ENCODE peak calls at places on chromosome 1, in seven cellular contexts. One of them, this sample, is unnamed.
A peak's percentile ranks its signal among the peaks of the same experiment; 100 is the strongest.

GRCh38 chr1:219432966-219433365 is 179.9 kb downstream of the ZC3H11B start:
- DNase-seq in transverse colon: no peak
- DNase-seq in HCT116: no peak
- DNase-seq in A549: no peak
- DNase-seq in adrenal gland: no peak
- DNase-seq in spleen: no peak
- DNase-seq in stomach: no peak
- DNase-seq in this sample: no peak

GRCh38 chr1:37325010-37325409 is 149.4 kb upstream of the ZC3H12A start:
- DNase-seq in transverse colon: no peak
- DNase-seq in HCT116: no peak
- DNase-seq in A549: no peak
- DNase-seq in adrenal gland: no peak
- DNase-seq in spleen: no peak
- DNase-seq in stomach: no peak
- DNase-seq in this sample: no peak

GRCh38 chr1:238488406-238488805 is 597.7 kb upstream of the ZP4 start:
- DNase-seq in transverse colon: no peak
- DNase-seq in HCT116: no peak
- DNase-seq in A549: no peak
- DNase-seq in adrenal gland: no peak
- DNase-seq in spleen: no peak
- DNase-seq in stomach: no peak
- DNase-seq in this sample: no peak

GRCh38 chr1:103230061-103230460 is 121.7 kb upstream of the COL11A1 start:
- DNase-seq in transverse colon: no peak
- DNase-seq in HCT116: no peak
- DNase-seq in A549: no peak
- DNase-seq in adrenal gland: no peak
- DNase-seq in spleen: no peak
- DNase-seq in stomach: no peak
- DNase-seq in this sample: no peak

GRCh38 chr1:229155472-229155871 is 115.4 kb upstream of the RAB4A start:
- DNase-seq in transverse colon: no peak
- DNase-seq in HCT116: no peak
- DNase-seq in A549: no peak
- DNase-seq in adrenal gland: peak; percentile 23
- DNase-seq in spleen: peak; percentile 81
- DNase-seq in stomach: no peak
- DNase-seq in this sample: peak; percentile 29

GRCh38 chr1:26045712-26046312 is at the start of gene SLC30A2:
- DNase-seq in transverse colon: no peak
- DNase-seq in HCT116: no peak
- DNase-seq in A549: no peak
- DNase-seq in adrenal gland: no peak
- DNase-seq in spleen: no peak
- DNase-seq in stomach: no peak
- DNase-seq in this sample: no peak

GRCh38 chr1:66168467-66168887 is 365.5 kb upstream of the SGIP1 start:
- DNase-seq in transverse colon: no peak
- DNase-seq in HCT116: no peak
- DNase-seq in A549: no peak
- DNase-seq in adrenal gland: no peak
- DNase-seq in spleen: no peak
- DNase-seq in stomach: no peak
- DNase-seq in this sample: no peak

GRCh38 chr1:59057211-59057694 is 239.6 kb upstream of the FGGY start:
- DNase-seq in transverse colon: peak; percentile 47
- DNase-seq in HCT116: no peak
- DNase-seq in A549: peak; percentile 43
- DNase-seq in adrenal gland: peak; percentile 51
- DNase-seq in spleen: no peak
- DNase-seq in stomach: peak; percentile 56
- DNase-seq in this sample: peak; percentile 55

GRCh38 chr1:35463232-35463631 is 94.0 kb downstream of the KIAA0319L start:
- DNase-seq in transverse colon: no peak
- DNase-seq in HCT116: no peak
- DNase-seq in A549: no peak
- DNase-seq in adrenal gland: no peak
- DNase-seq in spleen: no peak
- DNase-seq in stomach: no peak
- DNase-seq in this sample: no peak

GRCh38 chr1:20376880-20377494 is 86.3 kb downstream of the VWA5B1 start:
- DNase-seq in transverse colon: peak; percentile 63
- DNase-seq in HCT116: peak; percentile 21
- DNase-seq in A549: peak; percentile 59
- DNase-seq in adrenal gland: peak; percentile 52
- DNase-seq in spleen: peak; percentile 79
- DNase-seq in stomach: peak; percentile 37
- DNase-seq in this sample: peak; percentile 17

GRCh38 chr1:15693371-15693770 is 9.3 kb downstream of the PLEKHM2 start:
- DNase-seq in transverse colon: no peak
- DNase-seq in HCT116: no peak
- DNase-seq in A549: no peak
- DNase-seq in adrenal gland: no peak
- DNase-seq in spleen: no peak
- DNase-seq in stomach: no peak
- DNase-seq in this sample: no peak

GRCh38 chr1:205377355-205377754 is 20.6 kb upstream of the KLHDC8A start:
- DNase-seq in transverse colon: no peak
- DNase-seq in HCT116: no peak
- DNase-seq in A549: no peak
- DNase-seq in adrenal gland: no peak
- DNase-seq in spleen: no peak
- DNase-seq in stomach: no peak
- DNase-seq in this sample: no peak

GRCh38 chr1:109627692-109628399 is 8.2 kb downstream of the AMPD2 start:
- DNase-seq in transverse colon: no peak
- DNase-seq in HCT116: no peak
- DNase-seq in A549: no peak
- DNase-seq in adrenal gland: no peak
- DNase-seq in spleen: no peak
- DNase-seq in stomach: no peak
- DNase-seq in this sample: peak; percentile 3

GRCh38 chr1:3712573-3713535 is 39.4 kb upstream of the CCDC27 start:
- DNase-seq in transverse colon: no peak
- DNase-seq in HCT116: no peak
- DNase-seq in A549: no peak
- DNase-seq in adrenal gland: peak; percentile 69
- DNase-seq in spleen: no peak
- DNase-seq in stomach: no peak
- DNase-seq in this sample: no peak

GRCh38 chr1:70899735-70900134 is 147.9 kb downstream of the PTGER3 start:
- DNase-seq in transverse colon: no peak
- DNase-seq in HCT116: no peak
- DNase-seq in A549: no peak
- DNase-seq in adrenal gland: no peak
- DNase-seq in spleen: no peak
- DNase-seq in stomach: no peak
- DNase-seq in this sample: no peak

DNA sequence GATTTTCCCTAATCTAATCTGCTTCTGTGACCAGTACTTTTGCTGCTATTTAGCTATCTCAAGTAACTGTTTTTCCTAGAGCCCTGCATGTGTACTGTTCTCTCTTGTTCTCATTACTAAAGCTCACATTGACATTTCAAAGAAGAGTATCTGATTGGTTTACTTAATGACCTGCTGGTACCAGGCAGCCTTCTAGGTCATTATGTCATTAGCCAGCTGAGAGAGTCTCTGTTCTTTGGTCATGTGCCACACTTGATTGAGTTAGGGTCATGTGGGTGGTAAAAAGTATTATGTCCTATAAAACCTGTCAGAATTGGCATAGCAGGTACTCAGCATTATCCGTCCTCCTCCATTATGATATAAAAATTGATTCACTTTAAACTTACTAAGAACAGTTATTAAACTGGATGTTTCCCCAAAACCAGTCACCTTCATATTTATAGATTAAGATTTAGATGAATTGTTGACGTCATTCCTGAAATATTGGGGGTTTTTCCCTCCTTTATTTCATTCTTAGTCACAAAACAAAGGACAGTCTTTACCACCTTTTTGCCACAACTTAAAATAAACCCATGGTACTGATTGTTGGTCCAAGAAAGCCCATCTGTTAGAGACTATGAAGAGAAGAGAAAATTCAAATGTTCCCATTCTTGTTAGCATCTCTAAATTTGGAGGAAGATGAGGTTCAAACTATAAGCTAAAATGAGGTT is 22.2 kb downstream of the FNDC5 start:
- DNase-seq in transverse colon: no peak
- DNase-seq in HCT116: no peak
- DNase-seq in A549: no peak
- DNase-seq in adrenal gland: no peak
- DNase-seq in spleen: no peak
- DNase-seq in stomach: no peak
- DNase-seq in this sample: no peak
- H3K27ac ChIP-seq in transverse colon: no peak overlapping the region
- H3K27ac ChIP-seq in HCT116: no peak overlapping the region
- H3K27ac ChIP-seq in A549: no peak overlapping the region
- H3K27ac ChIP-seq in adrenal gland: no peak overlapping the region
- H3K27ac ChIP-seq in spleen: no peak overlapping the region
- H3K27ac ChIP-seq in stomach: no peak overlapping the region
- H3K27ac ChIP-seq in this sample: no peak overlapping the region

GRCh38 chr1:22428672-22429071 is 23.0 kb upstream of the ZBTB40 start:
- DNase-seq in transverse colon: peak; percentile 20
- DNase-seq in HCT116: peak; percentile 69
- DNase-seq in A549: peak; percentile 72
- DNase-seq in adrenal gland: no peak
- DNase-seq in spleen: no peak
- DNase-seq in stomach: no peak
- DNase-seq in this sample: no peak
- H3K4me3 ChIP-seq in transverse colon: no peak overlapping the region
- H3K4me3 ChIP-seq in HCT116: peak overlapping the region; percentile 55
- H3K4me3 ChIP-seq in A549: peak overlapping the region; percentile 63
- H3K4me3 ChIP-seq in adrenal gland: peak overlapping the region; percentile 38
- H3K4me3 ChIP-seq in spleen: peak overlapping the region; percentile 34
- H3K4me3 ChIP-seq in stomach: peak overlapping the region; percentile 15
- H3K4me3 ChIP-seq in this sample: peak overlapping the region; percentile 20

GRCh38 chr1:172450524-172450885 is 6.6 kb upstream of the PIGC start:
- DNase-seq in transverse colon: peak; percentile 20
- DNase-seq in HCT116: no peak
- DNase-seq in A549: peak; percentile 12
- DNase-seq in adrenal gland: no peak
- DNase-seq in spleen: no peak
- DNase-seq in stomach: no peak
- DNase-seq in this sample: no peak
- TF ChIP-seq POLR2A in transverse colon: no peak
- TF ChIP-seq POLR2A in HCT116: no peak
- TF ChIP-seq POLR2A in A549: no peak
- TF ChIP-seq POLR2A in adrenal gland: no peak
- TF ChIP-seq POLR2A in spleen: no peak
- TF ChIP-seq POLR2A in stomach: no peak
- TF ChIP-seq POLR2A in this sample: no peak

GRCh38 chr1:63865561-63865960 is 91.7 kb downstream of the ROR1 start:
- DNase-seq in transverse colon: no peak
- DNase-seq in HCT116: no peak
- DNase-seq in A549: no peak
- DNase-seq in adrenal gland: no peak
- DNase-seq in spleen: no peak
- DNase-seq in stomach: no peak
- DNase-seq in this sample: no peak

GRCh38 chr1:63864224-63864623 is 90.4 kb downstream of the ROR1 start:
- DNase-seq in transverse colon: no peak
- DNase-seq in HCT116: no peak
- DNase-seq in A549: no peak
- DNase-seq in adrenal gland: no peak
- DNase-seq in spleen: no peak
- DNase-seq in stomach: no peak
- DNase-seq in this sample: no peak

GRCh38 chr1:63861055-63861691 is 87.4 kb downstream of the ROR1 start:
- DNase-seq in transverse colon: no peak
- DNase-seq in HCT116: no peak
- DNase-seq in A549: no peak
- DNase-seq in adrenal gland: no peak
- DNase-seq in spleen: no peak
- DNase-seq in stomach: no peak
- DNase-seq in this sample: peak; percentile 35

GRCh38 chr1:63866085-63866484 is 92.3 kb downstream of the ROR1 start:
- DNase-seq in transverse colon: no peak
- DNase-seq in HCT116: no peak
- DNase-seq in A549: no peak
- DNase-seq in adrenal gland: no peak
- DNase-seq in spleen: no peak
- DNase-seq in stomach: no peak
- DNase-seq in this sample: no peak

GRCh38 chr1:63863137-63863536 is 89.3 kb downstream of the ROR1 start:
- DNase-seq in transverse colon: no peak
- DNase-seq in HCT116: no peak
- DNase-seq in A549: no peak
- DNase-seq in adrenal gland: no peak
- DNase-seq in spleen: no peak
- DNase-seq in stomach: no peak
- DNase-seq in this sample: no peak
- H3K27ac ChIP-seq in transverse colon: no peak overlapping the region
- H3K27ac ChIP-seq in HCT116: no peak overlapping the region
- H3K27ac ChIP-seq in A549: no peak overlapping the region
- H3K27ac ChIP-seq in adrenal gland: no peak overlapping the region
- H3K27ac ChIP-seq in spleen: no peak overlapping the region
- H3K27ac ChIP-seq in stomach: no peak overlapping the region
- H3K27ac ChIP-seq in this sample: no peak overlapping the region

DNA sequence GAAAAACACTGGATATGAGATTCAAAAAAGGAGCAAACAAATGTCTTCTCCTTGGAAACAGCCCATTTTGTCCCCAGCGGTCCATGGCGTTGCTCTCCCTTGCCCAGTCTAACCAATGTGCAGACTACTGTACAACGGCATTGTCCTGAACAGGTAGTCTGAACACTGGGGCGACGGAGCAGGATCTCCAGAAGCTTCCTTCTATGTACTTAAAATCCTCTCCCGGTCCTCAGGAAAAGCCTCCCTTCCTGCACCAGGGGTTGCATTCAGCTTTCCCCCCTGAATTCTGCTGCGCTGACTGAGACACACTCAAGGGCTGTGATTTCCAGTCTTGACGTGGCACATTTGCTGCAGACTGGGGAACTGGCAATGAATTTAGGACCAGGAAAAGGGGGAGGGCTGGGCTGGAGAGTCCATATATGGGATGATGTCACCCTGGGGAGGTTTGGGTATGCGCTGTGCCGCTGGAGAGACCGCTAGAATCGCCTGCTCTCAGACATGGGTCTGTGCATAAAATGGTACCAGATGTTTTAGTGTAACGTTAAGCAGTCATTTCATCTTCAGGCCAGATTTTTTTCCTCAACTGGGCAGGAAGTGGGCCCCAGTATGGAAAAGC is 275.9 kb upstream of the C1orf105 start:
- DNase-seq in transverse colon: peak; percentile 61
- DNase-seq in HCT116: no peak
- DNase-seq in A549: no peak
- DNase-seq in adrenal gland: peak; percentile 63
- DNase-seq in spleen: peak; percentile 71
- DNase-seq in stomach: peak; percentile 39
- DNase-seq in this sample: peak; percentile 72
- H3K4me3 ChIP-seq in transverse colon: peak overlapping the region; percentile 39
- H3K4me3 ChIP-seq in HCT116: no peak overlapping the region
- H3K4me3 ChIP-seq in A549: no peak overlapping the region
- H3K4me3 ChIP-seq in adrenal gland: peak overlapping the region; percentile 53
- H3K4me3 ChIP-seq in spleen: peak overlapping the region; percentile 32
- H3K4me3 ChIP-seq in stomach: peak overlapping the region; percentile 48
- H3K4me3 ChIP-seq in this sample: peak overlapping the region; percentile 39

This sample was measured in tibial nerve.